ENCODE peak calls at places on chromosomes 13 and 19, in five cellular contexts. Z, V, A, F and L are unnamed samples.

GRCh38 chr19:48997972-48998371 is 4.3 kb downstream of the RUVBL2 start:
- DNase-seq in A (no peak), F (no peak), Z (no peak), V (peak; percentile 73), L (peak; percentile 63)

GRCh38 chr13:24269803-24270202 is 39.6 kb upstream of the C1QTNF9 start:
- DNase-seq in Z (no peak), F (no peak), A (no peak), V (no peak), L (no peak)

GRCh38 chr19:3642987-3643386 is 16.4 kb upstream of the CACTIN start:
- DNase-seq in A (no peak), Z (no peak), V (no peak), F (no peak), L (peak; percentile 83)

GRCh38 chr19:46080561-46080960 is 39.8 kb upstream of the IGFL4 start:
- DNase-seq in V (no peak), Z (no peak), A (no peak), F (no peak), L (no peak)

GRCh38 chr13:93193682-93194081 is 32.9 kb upstream of the GPC6 start:
- DNase-seq in A (no peak), F (no peak), V (no peak), Z (no peak), L (no peak)

GRCh38 chr13:97261254-97262015 is 39.3 kb downstream of the MBNL2 start:
- DNase-seq in V (no peak), A (no peak), F (no peak), Z (no peak), L (no peak)

GRCh38 chr13:51614350-51614786 is 30.1 kb downstream of the WDFY2 start:
- DNase-seq in A (no peak), V (no peak), F (peak; percentile 56), Z (no peak), L (no peak)

GRCh38 chr13:106230450-106230849 is 305.0 kb downstream of the EFNB2 start:
- DNase-seq in V (no peak), A (no peak), F (no peak), Z (no peak), L (no peak)

GRCh38 chr19:48501961-48502719 is 9.5 kb downstream of the LMTK3 start:
- DNase-seq in Z (peak; percentile 94), V (peak; percentile 86), A (peak; percentile 100), F (peak; percentile 59), L (peak; percentile 88)

GRCh38 chr13:87128006-87128405 is 543.2 kb upstream of the SLITRK5 start:
- DNase-seq in Z (peak; percentile 73), A (peak; percentile 43), F (no peak), V (no peak), L (no peak)

GRCh38 chr13:41613984-41614581 is 156.7 kb downstream of the RGCC start:
- DNase-seq in Z (no peak), A (no peak), V (peak; percentile 94), F (no peak), L (no peak)

GRCh38 chr19:3479177-3479818 is 1.0 kb downstream of the SMIM24 start:
- DNase-seq in Z (no peak), V (no peak), F (no peak), A (no peak), L (peak; percentile 77)

GRCh38 chr19:7900401-7900870 is 3.2 kb upstream of the MAP2K7 start:
- DNase-seq in Z (no peak), A (no peak), F (no peak), V (no peak), L (no peak)

GRCh38 chr13:79973533-79973963 is 367.4 kb downstream of the SPRY2 start:
- DNase-seq in F (no peak), V (no peak), A (no peak), Z (no peak), L (peak; percentile 50)

GRCh38 chr19:12703056-12703455 is 6.6 kb upstream of the FBXW9 start:
- DNase-seq in V (peak; percentile 56), Z (peak; percentile 87), A (peak; percentile 82), F (no peak), L (peak; percentile 70)

GRCh38 chr13:21228738-21229137 is 52.3 kb downstream of the MRPL57 start:
- DNase-seq in Z (no peak), V (no peak), F (no peak), A (no peak), L (no peak)

GRCh38 chr19:41357746-41358145 is 4.0 kb upstream of the TGFB1 start:
- DNase-seq in Z (no peak), A (no peak), V (no peak), F (no peak), L (no peak)

GRCh38 chr19:53977991-53978731 is 13.3 kb upstream of the CACNG6 start:
- DNase-seq in Z (peak; percentile 44), F (no peak), A (peak; percentile 90), V (no peak), L (peak; percentile 87)

GRCh38 chr13:87570669-87571068 is 100.5 kb upstream of the SLITRK5 start:
- DNase-seq in Z (no peak), A (no peak), V (no peak), F (no peak), L (no peak)

GRCh38 chr13:99600318-99600717 is 99.0 kb downstream of the TM9SF2 start:
- DNase-seq in Z (no peak), F (no peak), V (peak; percentile 31), A (no peak), L (no peak)

GRCh38 chr13:49954674-49955455 is 18.7 kb upstream of the SPRYD7 start:
- DNase-seq in Z (no peak), F (no peak), A (no peak), V (no peak), L (no peak)

GRCh38 chr13:92221916-92222315 is 823.5 kb downstream of the GPC5 start:
- DNase-seq in V (no peak), A (no peak), Z (no peak), F (no peak), L (no peak)

GRCh38 chr19:6572217-6572616 is 18.7 kb downstream of the CD70 start:
- DNase-seq in A (no peak), F (no peak), V (no peak), Z (no peak), L (no peak)

GRCh38 chr13:34810996-34811395 is 131.1 kb upstream of the NBEA start:
- DNase-seq in Z (no peak), F (no peak), V (no peak), A (no peak), L (no peak)

GRCh38 chr19:52942371-52943133 is 19.3 kb upstream of the ZNF888 start:
- DNase-seq in F (peak; percentile 48), Z (no peak), A (no peak), V (peak; percentile 82), L (peak; percentile 77)

GRCh38 chr13:40345654-40346372 is 320.6 kb downstream of the FOXO1 start:
- DNase-seq in F (no peak), A (no peak), Z (no peak), V (peak; percentile 79), L (no peak)

GRCh38 chr13:65133094-65133493 is 2097.0 kb downstream of the PCDH9 start:
- DNase-seq in F (no peak), V (no peak), Z (no peak), A (peak; percentile 13), L (no peak)

GRCh38 chr13:83879431-83880171 is 2.7 kb downstream of the SLITRK1 start:
- DNase-seq in Z (no peak), A (no peak), V (no peak), F (no peak), L (no peak)

GRCh38 chr19:29503785-29504184 is 22.0 kb upstream of the VSTM2B start:
- DNase-seq in V (no peak), Z (no peak), A (no peak), F (no peak), L (no peak)

GRCh38 chr19:29724102-29724641 is 9.1 kb upstream of the C19orf12 start:
- DNase-seq in A (no peak), Z (no peak), V (no peak), F (no peak), L (no peak)

GRCh38 chr13:91056746-91057145 is 290.7 kb upstream of the MIR17HG start:
- DNase-seq in F (peak; percentile 57), V (no peak), A (no peak), Z (no peak), L (no peak)

GRCh38 chr19:15379996-15380647 is 535 bp upstream of the AKAP8 start:
- DNase-seq in Z (peak; percentile 70), F (no peak), V (peak; percentile 48), A (peak; percentile 68), L (peak; percentile 39)

GRCh38 chr19:46616631-46617322 is 8.1 kb downstream of the PTGIR start:
- DNase-seq in Z (no peak), F (no peak), V (peak; percentile 50), A (no peak), L (peak; percentile 74)

GRCh38 chr19:42989851-42990250 is 36.4 kb downstream of the PSG11 start:
- DNase-seq in V (no peak), F (no peak), A (no peak), Z (no peak), L (no peak)

GRCh38 chr13:57982782-57983181 is 351.2 kb downstream of the PCDH17 start:
- DNase-seq in Z (no peak), F (no peak), A (no peak), V (no peak), L (no peak)

GRCh38 chr19:10601999-10602329 is 14.9 kb upstream of the AP1M2 start:
- DNase-seq in Z (no peak), A (no peak), V (no peak), F (no peak), L (no peak)
- TF ChIP-seq SUZ12 in Z (no peak), A (no peak), V (no peak), F (no peak), L (no peak)

GRCh38 chr19:40270362-40271089 is 14.6 kb downstream of the AKT2 start:
- DNase-seq in F (no peak), A (no peak), V (no peak), Z (no peak), L (no peak)
- TF ChIP-seq SUZ12 in F (no peak), A (no peak), V (no peak), Z (no peak), L (no peak)

DNA sequence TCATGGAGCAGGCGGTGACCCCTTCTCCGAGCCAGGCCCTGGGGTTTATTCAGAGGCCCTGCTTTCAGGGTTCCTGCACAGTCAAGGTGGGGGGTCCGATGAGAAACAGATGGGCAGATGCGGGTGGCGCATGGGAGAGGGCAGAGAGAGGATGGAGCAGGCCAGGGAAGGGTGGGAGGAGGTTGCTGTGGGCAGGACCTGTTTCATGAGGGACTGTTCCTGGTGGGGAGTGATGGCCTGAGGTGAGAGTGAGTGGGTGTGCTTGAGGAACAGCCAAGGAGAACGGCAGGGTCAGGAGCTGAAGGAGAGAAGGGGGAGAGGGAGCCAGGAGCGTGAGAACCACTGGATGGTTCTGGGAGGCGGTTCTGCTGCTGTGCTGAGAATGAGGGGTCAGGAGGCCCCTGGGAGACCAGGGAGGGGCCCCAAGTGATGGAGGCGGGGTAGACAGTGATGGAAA is 7.7 kb downstream of the SIN3B start:
- DNase-seq in V (no peak), Z (no peak), A (no peak), F (no peak), L (no peak)
- TF ChIP-seq SUZ12 in V (no peak), Z (no peak), A (no peak), F (no peak), L (no peak)

DNA sequence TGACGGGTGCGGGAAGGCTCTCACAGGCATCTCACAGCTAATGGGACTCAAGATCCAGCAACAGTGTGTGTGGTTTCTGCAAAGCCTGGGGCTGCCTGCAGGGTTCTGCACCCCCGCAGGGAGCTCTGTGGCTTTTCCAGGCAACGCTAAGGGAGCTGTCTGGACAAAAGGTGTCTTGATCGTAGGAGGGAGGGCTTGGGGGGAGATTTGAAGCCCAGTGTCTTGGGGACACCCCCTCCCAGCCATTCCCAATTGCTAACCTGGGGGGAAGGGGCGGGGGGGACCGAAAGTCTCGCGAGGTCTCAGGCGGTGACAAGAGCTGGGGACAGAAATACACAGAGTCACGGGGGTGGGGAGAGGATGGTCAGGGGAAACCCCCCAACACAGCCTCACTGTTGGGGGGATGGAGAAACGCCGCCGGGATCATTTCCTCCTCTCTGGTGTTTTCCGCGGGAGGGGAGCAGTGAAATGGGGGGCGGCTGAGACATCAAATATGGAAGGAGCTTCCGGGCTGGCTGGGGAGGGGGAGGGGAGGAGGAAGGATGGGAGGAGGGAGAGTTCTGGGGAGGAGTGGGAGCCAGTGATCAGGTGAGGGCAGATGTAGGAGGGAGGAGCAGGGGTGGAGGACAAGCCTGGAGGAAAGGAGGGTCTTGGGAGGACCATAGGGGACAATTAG is 13.3 kb downstream of the KCNC3 start:
- DNase-seq in Z (no peak), F (no peak), A (no peak), V (no peak), L (peak; percentile 56)
- TF ChIP-seq SUZ12 in Z (no peak), F (no peak), A (no peak), V (no peak), L (no peak)